ENCODE peak calls at places on chromosomes 3 and 15, in nine cellular contexts. M is HuH-7.5; L is NAMALWA; G is kidney; J is hippocampal formation; K is activated CD4-positive, alpha-beta T cell treated with anti-CD3 and anti-CD28 coated beads, Interleukin-2, amount 50 U/mL, for 1 hour; C is HTR-8/SVneo; Z is HAP-1; P is stomach. H is an unnamed sample.

GRCh38 chr15:73325191-73325980 is 43.4 kb downstream of the HCN4 start:
- DNase-seq in C (peak), J (no peak), G (no peak), Z (peak), L (peak), M (peak), K (no peak), P (no peak), H (peak)

GRCh38 chr3:23096041-23096440 is 107.1 kb upstream of the UBE2E2 start:
- DNase-seq in P (no peak), C (no peak), J (no peak), K (no peak), L (no peak), M (no peak), G (no peak), Z (no peak), H (no peak)

GRCh38 chr3:166498439-166498838 is 661.2 kb upstream of the BCHE start:
- DNase-seq in C (no peak), K (no peak), J (no peak), G (no peak), Z (peak), L (no peak), M (no peak), P (no peak), H (no peak)

GRCh38 chr15:69172854-69173253 is 12.4 kb downstream of the GLCE start:
- DNase-seq in L (no peak), Z (no peak), K (no peak), G (no peak), P (no peak), J (no peak), M (no peak), C (no peak), H (no peak)

GRCh38 chr3:31543375-31543774 is 10.7 kb downstream of the STT3B start:
- DNase-seq in C (no peak), G (no peak), J (no peak), Z (no peak), M (no peak), P (no peak), L (no peak), K (no peak), H (no peak)

GRCh38 chr15:64753419-64754185 is 21.8 kb downstream of the RBPMS2 start:
- DNase-seq in G (peak), K (no peak), L (no peak), P (no peak), Z (no peak), M (no peak), C (no peak), J (no peak), H (no peak)

GRCh38 chr3:8406479-8406878 is 95.1 kb upstream of the LMCD1 start:
- DNase-seq in Z (no peak), M (no peak), J (no peak), L (no peak), K (no peak), C (no peak), G (no peak), P (no peak), H (no peak)

GRCh38 chr3:115418583-115418982 is 204.7 kb upstream of the GAP43 start:
- DNase-seq in J (no peak), K (no peak), Z (no peak), M (no peak), G (no peak), L (peak), P (no peak), C (no peak), H (no peak)

GRCh38 chr3:13132281-13132680 is 59.1 kb upstream of the IQSEC1 start:
- DNase-seq in M (no peak), P (peak), C (no peak), G (no peak), J (no peak), L (no peak), Z (no peak), K (no peak), H (no peak)

GRCh38 chr15:70802629-70803028 is 39.3 kb upstream of the UACA start:
- DNase-seq in J (no peak), C (no peak), L (no peak), G (no peak), K (no peak), M (no peak), Z (no peak), P (no peak), H (no peak)

GRCh38 chr3:56800373-56801150 is 1.2 kb downstream of the ARHGEF3 start:
- DNase-seq in Z (no peak), M (no peak), C (no peak), J (no peak), G (peak), K (peak), P (peak), L (peak), H (peak)

GRCh38 chr3:142931222-142931621 is 32.3 kb downstream of the PAQR9 start:
- DNase-seq in M (no peak), G (no peak), C (no peak), K (no peak), P (no peak), L (peak), J (no peak), Z (peak), H (peak)

GRCh38 chr15:82647045-82647834 is at the start of gene CPEB1:
- DNase-seq in M (no peak), K (peak), P (no peak), Z (peak), J (peak), L (no peak), C (peak), G (peak), H (no peak)

GRCh38 chr15:72857331-72858065 is 73.9 kb upstream of the ADPGK start:
- DNase-seq in Z (peak), J (no peak), P (no peak), M (no peak), L (no peak), G (no peak), C (no peak), K (no peak), H (no peak)

GRCh38 chr3:43236008-43236407 is 50.3 kb upstream of the SNRK start:
- DNase-seq in M (no peak), P (no peak), C (no peak), G (no peak), J (no peak), Z (no peak), K (no peak), L (no peak), H (no peak)

GRCh38 chr3:44080507-44080906 is 161.2 kb upstream of the TOPAZ1 start:
- DNase-seq in M (no peak), L (no peak), C (no peak), G (no peak), Z (no peak), J (no peak), K (no peak), P (no peak), H (no peak)

GRCh38 chr15:51377038-51377761 is 35.7 kb downstream of the GLDN start:
- DNase-seq in G (no peak), Z (no peak), K (no peak), M (no peak), J (peak), P (no peak), C (no peak), L (no peak), H (no peak)

GRCh38 chr15:58458076-58458475 is 26.3 kb downstream of the LIPC start:
- DNase-seq in Z (no peak), J (no peak), M (no peak), K (no peak), P (no peak), L (no peak), C (no peak), G (no peak), H (no peak)

GRCh38 chr15:71975816-71976150 is 142.2 kb downstream of the MYO9A start:
- DNase-seq in C (no peak), P (no peak), Z (no peak), K (no peak), G (no peak), J (no peak), M (no peak), L (no peak), H (no peak)

GRCh38 chr15:60767134-60767824 is 288.3 kb upstream of the ICE2 start:
- DNase-seq in K (no peak), G (no peak), M (no peak), C (no peak), Z (no peak), P (no peak), L (no peak), J (no peak), H (no peak)

GRCh38 chr3:197426161-197426566 is 127.8 kb upstream of the DLG1 start:
- DNase-seq in J (no peak), L (no peak), G (no peak), K (no peak), Z (peak), M (no peak), P (no peak), C (peak), H (no peak)

GRCh38 chr3:85161544-85161943 is 202.8 kb downstream of the CADM2 start:
- DNase-seq in L (no peak), K (no peak), Z (no peak), P (no peak), C (no peak), M (no peak), J (no peak), G (no peak), H (no peak)

GRCh38 chr3:128260275-128260674 is 107.0 kb downstream of the EEFSEC start:
- DNase-seq in P (no peak), Z (no peak), L (no peak), K (no peak), M (no peak), J (no peak), C (no peak), G (no peak), H (no peak)

GRCh38 chr3:171805687-171806086 is 4.6 kb downstream of the PLD1 start:
- DNase-seq in Z (no peak), C (no peak), J (no peak), G (no peak), P (no peak), K (no peak), L (no peak), M (no peak), H (no peak)

GRCh38 chr3:185309309-185309708 is 53.6 kb upstream of the MAP3K13 start:
- DNase-seq in P (no peak), Z (no peak), C (no peak), G (no peak), L (no peak), J (no peak), K (no peak), M (no peak), H (no peak)

GRCh38 chr3:54653456-54654195 is 274.2 kb downstream of the LRTM1 start:
- DNase-seq in K (no peak), J (no peak), G (no peak), P (no peak), M (no peak), L (no peak), C (no peak), Z (no peak), H (no peak)

GRCh38 chr3:174533286-174533685 is 325.8 kb upstream of the NAALADL2 start:
- DNase-seq in J (no peak), M (no peak), P (no peak), L (no peak), C (no peak), Z (no peak), K (no peak), G (no peak), H (no peak)

GRCh38 chr3:170486398-170486797 is 67.7 kb downstream of the CLDN11 start:
- DNase-seq in M (no peak), Z (no peak), L (no peak), K (no peak), C (no peak), G (no peak), J (no peak), P (no peak), H (no peak)

GRCh38 chr15:74727727-74728126 is 2.4 kb upstream of the CYP1A1 start:
- DNase-seq in J (no peak), L (no peak), Z (peak), G (no peak), K (no peak), P (peak), C (no peak), M (no peak), H (no peak)

GRCh38 chr3:13896473-13897154 is 16.7 kb upstream of the WNT7A start:
- DNase-seq in K (peak), J (peak), C (peak), G (no peak), M (peak), L (peak), Z (peak), P (peak), H (peak)

GRCh38 chr15:62961134-62961533 is 81.4 kb upstream of the TPM1 start:
- DNase-seq in P (no peak), J (no peak), Z (no peak), G (no peak), L (no peak), K (no peak), C (no peak), M (no peak), H (no peak)

GRCh38 chr3:55481918-55482495 is 5.1 kb downstream of the WNT5A start:
- DNase-seq in M (no peak), C (no peak), P (no peak), G (peak), L (no peak), K (no peak), Z (no peak), J (no peak), H (no peak)

H was measured in spleen.